ENCODE peak calls at places on chromosome 2, in seven cellular contexts. T is M059J, C is neural progenitor cell, J is Peyer's patch, I is NCI-H1417, N is brain microvascular endothelial cell, Q is lung. V is an unnamed sample.

GRCh38 chr2:43125090-43125998 is 101.1 kb downstream of the ZFP36L2 start:
- DNase-seq in N (no peak), I (no peak), C (no peak), T (no peak), J (no peak), Q (no peak), V (no peak)

GRCh38 chr2:240356700-240357640 is 78.5 kb upstream of the GPC1 start:
- DNase-seq in I (no peak), T (no peak), Q (no peak), C (no peak), J (no peak), N (no peak), V (no peak)

GRCh38 chr2:36587556-36587955 is 10.4 kb downstream of the FEZ2 start:
- DNase-seq in Q (no peak), I (no peak), T (no peak), J (no peak), N (no peak), C (no peak), V (no peak)

GRCh38 chr2:112843288-112843687 is 6.7 kb upstream of the IL1B start:
- DNase-seq in I (no peak), J (no peak), C (no peak), N (no peak), Q (no peak), T (no peak), V (no peak)

GRCh38 chr2:63050916-63051794 is 525 bp downstream of the OTX1 start:
- DNase-seq in N (no peak), Q (no peak), I (no peak), C (peak; percentile 56), T (no peak), J (no peak), V (no peak)

GRCh38 chr2:200787351-200788128 is 24.2 kb upstream of the BZW1 start:
- DNase-seq in Q (no peak), N (peak; percentile 96), T (peak; percentile 93), J (no peak), C (no peak), I (no peak), V (peak; percentile 28)

GRCh38 chr2:161415041-161415440 is 1.1 kb upstream of the TBR1 start:
- DNase-seq in C (peak; percentile 36), T (no peak), N (no peak), Q (no peak), I (no peak), J (no peak), V (peak; percentile 56)

GRCh38 chr2:134087371-134087921 is 166.4 kb upstream of the MGAT5 start:
- DNase-seq in N (no peak), Q (no peak), I (no peak), T (peak; percentile 59), C (no peak), J (no peak), V (no peak)

GRCh38 chr2:210162466-210163124 is 8.6 kb downstream of the KANSL1L start:
- DNase-seq in J (no peak), I (no peak), Q (no peak), N (no peak), C (no peak), T (no peak), V (peak; percentile 73)

GRCh38 chr2:8204691-8205090 is 477.2 kb upstream of the ID2 start:
- DNase-seq in N (no peak), I (no peak), C (no peak), J (no peak), T (no peak), Q (no peak), V (no peak)

GRCh38 chr2:71777946-71778345 is 324.6 kb downstream of the DYSF start:
- DNase-seq in C (no peak), Q (no peak), T (no peak), N (no peak), I (no peak), J (no peak), V (no peak)

GRCh38 chr2:231655494-231656408 is 52.6 kb upstream of the PTMA start:
- DNase-seq in T (no peak), N (no peak), C (no peak), J (no peak), Q (no peak), I (peak; percentile 56), V (no peak)

GRCh38 chr2:135490381-135490780 is 40.6 kb downstream of the ZRANB3 start:
- DNase-seq in I (no peak), J (no peak), N (peak; percentile 19), Q (no peak), T (peak; percentile 40), C (no peak), V (no peak)

GRCh38 chr2:111050701-111051376 is 69.9 kb upstream of the BCL2L11 start:
- DNase-seq in I (no peak), J (no peak), N (no peak), Q (no peak), C (no peak), T (no peak), V (no peak)